ENCODE peak calls at places on chromosomes 13 and 19, in seven cellular contexts. T is SK-N-SH, E is HCT116, B is HepG2, R is K562, U is H1, Z is GM12878. D is an unnamed sample.

GRCh38 chr13:40974460-40975407 is 44.4 kb downstream of the ELF1 start:
- DNase-seq in T (no peak), E (peak; percentile 23), B (peak; percentile 65), R (peak; percentile 47), U (no peak), Z (no peak), D (no peak)

GRCh38 chr19:47435883-47436417 is 16.6 kb upstream of the MEIS3 start:
- DNase-seq in T (no peak), E (no peak), B (no peak), R (no peak), U (no peak), Z (no peak), D (no peak)

GRCh38 chr13:88701551-88701950 is 1030.4 kb downstream of the SLITRK5 start:
- DNase-seq in T (no peak), E (no peak), B (no peak), R (no peak), U (no peak), Z (no peak), D (no peak)

GRCh38 chr19:33724723-33725060 is 72.0 kb upstream of the KCTD15 start:
- DNase-seq in T (peak; percentile 67), E (no peak), B (no peak), R (no peak), U (no peak), Z (no peak), D (no peak)

GRCh38 chr13:91805605-91806004 is 407.2 kb downstream of the GPC5 start:
- DNase-seq in T (no peak), E (no peak), B (no peak), R (no peak), U (no peak), Z (no peak), D (peak; percentile 21)

GRCh38 chr19:1265611-1266115 is 3.5 kb upstream of the CIRBP start:
- DNase-seq in T (no peak), E (no peak), B (no peak), R (no peak), U (no peak), Z (no peak), D (no peak)

GRCh38 chr13:34308725-34309124 is 490.8 kb downstream of the RFC3 start:
- DNase-seq in T (no peak), E (no peak), B (no peak), R (no peak), U (no peak), Z (no peak), D (no peak)

GRCh38 chr19:46371371-46371901 is 24.5 kb downstream of the PPP5C start:
- DNase-seq in T (no peak), E (no peak), B (no peak), R (no peak), U (no peak), Z (no peak), D (peak; percentile 21)

GRCh38 chr19:46270521-46271256 is 26.2 kb upstream of the HIF3A start:
- DNase-seq in T (no peak), E (no peak), B (no peak), R (no peak), U (no peak), Z (no peak), D (no peak)

GRCh38 chr13:44768775-44769578 is 192.8 kb upstream of the TSC22D1 start:
- DNase-seq in T (no peak), E (no peak), B (no peak), R (no peak), U (no peak), Z (peak; percentile 19), D (no peak)

GRCh38 chr19:46613525-46613924 is 11.4 kb downstream of the PTGIR start:
- DNase-seq in T (no peak), E (no peak), B (no peak), R (no peak), U (no peak), Z (no peak), D (no peak)

GRCh38 chr13:69331245-69331644 is 776.4 kb upstream of the ATXN8OS start:
- DNase-seq in T (peak; percentile 11), E (no peak), B (no peak), R (no peak), U (no peak), Z (no peak), D (peak; percentile 28)

GRCh38 chr13:23445794-23446193 is 12.3 kb upstream of the SACS start:
- DNase-seq in T (no peak), E (no peak), B (no peak), R (no peak), U (peak; percentile 38), Z (no peak), D (no peak)

GRCh38 chr13:49997935-49998334 is 1.1 kb downstream of the TRIM13 start:
- DNase-seq in T (no peak), E (no peak), B (no peak), R (no peak), U (no peak), Z (no peak), D (no peak)

GRCh38 chr19:46980756-46981155 is 38.9 kb upstream of the NPAS1 start:
- DNase-seq in T (no peak), E (no peak), B (no peak), R (no peak), U (no peak), Z (no peak), D (no peak)

GRCh38 chr13:30744056-30744684 is 8.8 kb downstream of the ALOX5AP start:
- DNase-seq in T (no peak), E (peak; percentile 19), B (peak; percentile 54), R (no peak), U (no peak), Z (peak; percentile 95), D (no peak)

GRCh38 chr19:12668937-12669271 is 2.3 kb downstream of the WDR83 start:
- DNase-seq in T (peak; percentile 61), E (no peak), B (peak; percentile 40), R (peak; percentile 79), U (peak; percentile 70), Z (no peak), D (peak; percentile 71)

GRCh38 chr13:27406178-27406939 is 18.1 kb upstream of the GTF3A start:
- DNase-seq in T (peak; percentile 53), E (no peak), B (peak; percentile 43), R (peak; percentile 17), U (no peak), Z (no peak), D (peak; percentile 46)

GRCh38 chr19:2887391-2887914 is 13.3 kb upstream of the ZNF57 start:
- DNase-seq in T (peak; percentile 78), E (peak; percentile 64), B (peak; percentile 76), R (peak; percentile 47), U (peak; percentile 51), Z (no peak), D (peak; percentile 31)

GRCh38 chr13:49099513-49099877 is 120.6 kb upstream of the MLNR start:
- DNase-seq in T (no peak), E (no peak), B (no peak), R (no peak), U (no peak), Z (no peak), D (no peak)

GRCh38 chr19:12778905-12779161 is 3.5 kb upstream of the HOOK2 start:
- DNase-seq in T (no peak), E (no peak), B (no peak), R (no peak), U (no peak), Z (no peak), D (no peak)

GRCh38 chr13:45521292-45521691 is 56.6 kb downstream of the COG3 start:
- DNase-seq in T (no peak), E (no peak), B (no peak), R (no peak), U (no peak), Z (no peak), D (no peak)

GRCh38 chr19:475360-475759 is 14.5 kb upstream of the SHC2 start:
- DNase-seq in T (no peak), E (no peak), B (no peak), R (no peak), U (no peak), Z (no peak), D (no peak)

GRCh38 chr19:42122691-42123607 is 9.3 kb downstream of the POU2F2 start:
- DNase-seq in T (no peak), E (no peak), B (no peak), R (no peak), U (no peak), Z (peak; percentile 68), D (no peak)
- TF ChIP-seq JUND in T (no peak), E (no peak), B (no peak), R (no peak), U (no peak), Z (no peak), D (no peak)

GRCh38 chr13:107347641-107348369 is 779.9 kb upstream of the ARGLU1 start:
- DNase-seq in T (no peak), E (no peak), B (no peak), R (no peak), U (no peak), Z (no peak), D (no peak)
- TF ChIP-seq JUND in T (no peak), E (no peak), B (no peak), R (no peak), U (no peak), Z (no peak), D (no peak)

DNA sequence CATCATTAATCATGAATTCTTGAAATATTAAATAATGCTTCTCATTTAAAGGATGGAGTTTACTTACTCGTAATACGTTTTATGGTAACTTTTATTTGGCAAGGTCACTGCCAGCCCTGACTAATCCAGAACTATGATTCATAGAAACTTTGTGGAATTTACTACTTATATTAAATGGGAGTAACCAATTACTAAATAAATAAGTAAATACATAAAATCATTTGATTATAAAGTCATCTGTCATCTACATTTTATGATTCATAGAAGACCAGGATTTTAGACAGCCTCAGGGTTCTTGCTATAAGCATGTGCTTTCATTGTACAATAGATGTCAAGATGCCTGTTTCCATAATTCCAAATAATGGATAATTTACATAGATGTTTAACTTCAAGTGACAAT is 611.1 kb downstream of the TBC1D4 start:
- DNase-seq in T (no peak), E (no peak), B (no peak), R (no peak), U (no peak), Z (no peak), D (no peak)
- TF ChIP-seq JUND in T (no peak), E (no peak), B (no peak), R (no peak), U (no peak), Z (no peak), D (no peak)

GRCh38 chr19:53555352-53555751 is 17.4 kb downstream of the ZNF331 start:
- DNase-seq in T (no peak), E (no peak), B (no peak), R (no peak), U (no peak), Z (no peak), D (no peak)
- TF ChIP-seq JUND in T (no peak), E (no peak), B (no peak), R (no peak), U (no peak), Z (no peak), D (no peak)

DNA sequence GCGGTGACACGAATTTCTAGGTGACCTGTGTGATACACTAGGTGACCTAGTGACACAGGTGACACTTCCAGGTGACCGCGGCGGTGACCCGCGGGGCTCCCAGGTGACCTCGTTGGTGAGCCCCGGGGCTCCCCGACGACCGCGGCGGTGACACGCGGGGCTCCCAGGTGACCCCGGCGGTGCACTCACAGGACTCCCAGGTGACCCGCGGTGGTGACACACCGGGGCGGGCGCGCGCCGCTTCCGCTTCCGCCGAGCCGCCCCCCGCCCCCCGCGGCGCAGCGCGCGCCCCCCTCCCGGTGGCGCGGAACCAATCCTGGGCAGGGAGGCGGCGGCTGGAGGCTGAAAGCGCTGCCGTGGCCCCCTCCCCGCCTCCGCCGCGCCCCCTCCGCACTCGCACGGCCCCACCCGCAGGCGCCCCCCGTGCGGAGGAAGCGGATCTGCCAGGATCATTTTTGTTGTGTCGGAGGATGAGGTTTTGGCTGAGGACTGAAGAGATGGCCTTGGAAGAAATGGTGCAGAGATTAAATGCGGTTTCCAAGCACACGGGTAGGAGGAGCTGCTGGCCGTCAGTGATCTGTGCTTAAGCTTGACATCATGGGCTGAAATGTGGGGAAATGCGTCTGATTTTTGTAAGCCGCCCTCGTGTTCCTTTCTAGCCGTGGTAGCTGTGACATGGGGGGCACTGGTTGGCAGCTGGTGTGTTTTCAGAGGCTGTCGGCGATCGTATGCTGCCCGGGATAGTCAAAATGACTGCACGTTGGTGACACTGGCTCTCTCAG is at the start of gene MCF2L:
- DNase-seq in T (peak; percentile 93), E (no peak), B (peak; percentile 56), R (peak; percentile 11), U (peak; percentile 72), Z (no peak), D (peak; percentile 77)
- TF ChIP-seq JUND in T (no peak), E (no peak), B (no peak), R (no peak), U (no peak), Z (no peak), D (no peak)

D was measured in T47D.